ENCODE peak calls at places on chromosome 6, in seven cellular contexts. X is GM23248, M is SK-N-SH, F is GM23338, L is neural progenitor cell, C is HCT116, K is PC-3. O is an unnamed sample.

GRCh38 chr6:161076211-161076677 is 84.7 kb downstream of the MAP3K4 start:
- DNase-seq in X (no peak), M (no peak), F (peak; percentile 13), L (no peak), C (no peak), K (no peak), O (no peak)

GRCh38 chr6:121549741-121550140 is 114.3 kb downstream of the GJA1 start:
- DNase-seq in X (peak; percentile 94), M (no peak), F (no peak), L (no peak), C (no peak), K (peak; percentile 87), O (no peak)

GRCh38 chr6:151005896-151006632 is 140.6 kb downstream of the MTHFD1L start:
- DNase-seq in X (no peak), M (no peak), F (no peak), L (no peak), C (no peak), K (no peak), O (no peak)

GRCh38 chr6:67030861-67031260 is 1323.8 kb upstream of the EYS start:
- DNase-seq in X (no peak), M (no peak), F (no peak), L (no peak), C (no peak), K (no peak), O (no peak)

GRCh38 chr6:31175961-31176360 is 5.5 kb upstream of the POU5F1 start:
- DNase-seq in X (peak; percentile 69), M (no peak), F (no peak), L (no peak), C (no peak), K (no peak), O (no peak)

GRCh38 chr6:4350571-4351505 is 215.5 kb upstream of the ECI2 start:
- DNase-seq in X (peak; percentile 43), M (no peak), F (no peak), L (no peak), C (no peak), K (no peak), O (no peak)

GRCh38 chr6:101741474-101742171 is 348.1 kb downstream of the GRIK2 start:
- DNase-seq in X (no peak), M (no peak), F (peak; percentile 46), L (no peak), C (no peak), K (no peak), O (no peak)

GRCh38 chr6:63839485-63839884 is 203.9 kb downstream of the PHF3 start:
- DNase-seq in X (no peak), M (no peak), F (no peak), L (no peak), C (no peak), K (no peak), O (no peak)

GRCh38 chr6:43125555-43125954 is 45.5 kb upstream of the SRF start:
- DNase-seq in X (peak; percentile 54), M (no peak), F (no peak), L (no peak), C (no peak), K (no peak), O (no peak)

GRCh38 chr6:152310371-152310954 is 326.7 kb downstream of the SYNE1 start:
- DNase-seq in X (no peak), M (no peak), F (no peak), L (no peak), C (no peak), K (no peak), O (no peak)

GRCh38 chr6:121620002-121620740 is 184.7 kb downstream of the GJA1 start:
- DNase-seq in X (no peak), M (no peak), F (peak; percentile 76), L (no peak), C (no peak), K (no peak), O (no peak)

GRCh38 chr6:31896493-31896855 is 1.0 kb downstream of the EHMT2 start:
- DNase-seq in X (no peak), M (no peak), F (no peak), L (no peak), C (no peak), K (no peak), O (no peak)

GRCh38 chr6:163717106-163717764 is 302.7 kb downstream of the QKI start:
- DNase-seq in X (no peak), M (no peak), F (no peak), L (no peak), C (no peak), K (no peak), O (no peak)

GRCh38 chr6:28838289-28838633 is 85.5 kb downstream of the TRIM27 start:
- DNase-seq in X (peak; percentile 72), M (no peak), F (peak; percentile 74), L (peak; percentile 80), C (no peak), K (peak; percentile 87), O (peak; percentile 81)

GRCh38 chr6:114650891-114651290 is 308.1 kb upstream of the HS3ST5 start:
- DNase-seq in X (no peak), M (no peak), F (no peak), L (no peak), C (no peak), K (peak; percentile 9), O (no peak)

GRCh38 chr6:80789912-80790635 is 683.6 kb downstream of the BCKDHB start:
- DNase-seq in X (peak; percentile 54), M (no peak), F (no peak), L (no peak), C (no peak), K (peak; percentile 40), O (no peak)

GRCh38 chr6:53894086-53894485 is 99.3 kb downstream of the LRRC1 start:
- DNase-seq in X (peak; percentile 77), M (no peak), F (no peak), L (no peak), C (no peak), K (peak; percentile 50), O (peak; percentile 21)

GRCh38 chr6:166958926-166959861 is 2.8 kb upstream of the RNASET2 start:
- DNase-seq in X (no peak), M (no peak), F (no peak), L (no peak), C (no peak), K (no peak), O (peak; percentile 85)

GRCh38 chr6:161066511-161066910 is 74.9 kb downstream of the MAP3K4 start:
- DNase-seq in X (peak; percentile 25), M (no peak), F (peak; percentile 7), L (no peak), C (no peak), K (no peak), O (no peak)

GRCh38 chr6:47478233-47479155 is 905 bp downstream of the CD2AP start:
- DNase-seq in X (peak; percentile 55), M (no peak), F (peak; percentile 63), L (peak; percentile 38), C (no peak), K (peak; percentile 34), O (peak; percentile 42)

GRCh38 chr6:38773338-38773737 is 58.2 kb downstream of the DNAH8 start:
- DNase-seq in X (no peak), M (no peak), F (peak; percentile 87), L (peak; percentile 59), C (peak; percentile 47), K (peak; percentile 62), O (peak; percentile 11)

DNA sequence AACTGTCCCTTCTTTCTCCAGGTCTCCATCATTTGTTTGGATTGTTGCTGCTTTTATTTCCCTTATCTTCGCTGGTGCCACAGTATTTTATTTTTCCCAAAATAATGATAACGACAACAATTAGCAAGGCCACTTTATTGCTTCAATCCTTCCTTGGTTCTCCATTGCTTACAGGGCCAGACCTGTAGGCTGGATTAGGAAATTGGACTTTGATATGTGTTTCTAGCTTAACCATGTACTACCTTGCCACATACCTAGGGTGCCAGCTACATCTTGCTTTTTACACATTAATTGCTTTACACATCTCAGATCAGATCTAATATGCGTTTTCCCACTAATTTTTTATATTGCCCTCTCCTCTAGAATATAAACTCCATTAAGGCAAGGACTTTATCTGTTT is 195.4 kb downstream of the HIVEP2 start:
- DNase-seq in X (no peak), M (no peak), F (no peak), L (no peak), C (no peak), K (no peak), O (no peak)
- TF ChIP-seq EZH2phosphoT487 in X (no peak), M (no peak), F (no peak), L (no peak), C (no peak), K (no peak), O (no peak)

GRCh38 chr6:14077193-14077853 is 40.2 kb upstream of the CD83 start:
- DNase-seq in X (no peak), M (no peak), F (no peak), L (no peak), C (no peak), K (no peak), O (no peak)

GRCh38 chr6:14082771-14083170 is 34.8 kb upstream of the CD83 start:
- DNase-seq in X (no peak), M (no peak), F (peak; percentile 49), L (no peak), C (no peak), K (no peak), O (no peak)

GRCh38 chr6:14079433-14079832 is 38.1 kb upstream of the CD83 start:
- DNase-seq in X (peak; percentile 15), M (no peak), F (no peak), L (no peak), C (no peak), K (peak; percentile 36), O (no peak)

GRCh38 chr6:14082287-14082686 is 35.3 kb upstream of the CD83 start:
- DNase-seq in X (no peak), M (no peak), F (no peak), L (no peak), C (no peak), K (no peak), O (no peak)

GRCh38 chr6:14079971-14080370 is 37.6 kb upstream of the CD83 start:
- DNase-seq in X (no peak), M (no peak), F (no peak), L (no peak), C (no peak), K (no peak), O (no peak)
- TF ChIP-seq EZH2phosphoT487 in X (no peak), M (no peak), F (no peak), L (no peak), C (no peak), K (no peak), O (no peak)

GRCh38 chr6:169664227-169664626 is 37.6 kb downstream of the WDR27 start:
- DNase-seq in X (no peak), M (no peak), F (no peak), L (no peak), C (no peak), K (no peak), O (no peak)

GRCh38 chr6:169665289-169665688 is 36.5 kb downstream of the WDR27 start:
- DNase-seq in X (no peak), M (no peak), F (no peak), L (no peak), C (no peak), K (no peak), O (no peak)

GRCh38 chr6:169661357-169661756 is 40.5 kb downstream of the WDR27 start:
- DNase-seq in X (no peak), M (no peak), F (no peak), L (no peak), C (no peak), K (no peak), O (no peak)

GRCh38 chr6:169666441-169666840 is 35.4 kb downstream of the WDR27 start:
- DNase-seq in X (no peak), M (no peak), F (no peak), L (no peak), C (no peak), K (no peak), O (no peak)

GRCh38 chr6:169663468-169663867 is 38.4 kb downstream of the WDR27 start:
- DNase-seq in X (no peak), M (no peak), F (no peak), L (no peak), C (no peak), K (no peak), O (no peak)
- TF ChIP-seq EZH2phosphoT487 in X (no peak), M (no peak), F (no peak), L (no peak), C (no peak), K (no peak), O (no peak)

GRCh38 chr6:12111271-12111670 is 99.2 kb downstream of the HIVEP1 start:
- DNase-seq in X (no peak), M (no peak), F (no peak), L (no peak), C (no peak), K (no peak), O (no peak)
- TF ChIP-seq EZH2phosphoT487 in X (no peak), M (no peak), F (no peak), L (no peak), C (no peak), K (no peak), O (no peak)

O was measured in OCI-LY7.